ENCODE peak calls at places on chromosomes 6 and 20, in eight cellular contexts. X is CD4-positive, alpha-beta T cell; E is progenitor cell of endocrine pancreas; W is endothelial cell of umbilical vein; A is colonic mucosa; J is AG04450; P is GM13977; M is stomach. H is an unnamed sample.

GRCh38 chr6:113723182-113723581 is 134.0 kb upstream of the MARCKS start:
- DNase-seq in X (no peak), E (no peak), W (peak), A (no peak), J (no peak), P (no peak), M (no peak), H (no peak)

GRCh38 chr6:145028144-145028818 is 707.0 kb downstream of the EPM2A start:
- DNase-seq in X (no peak), E (no peak), W (peak), A (peak), J (no peak), P (peak), M (no peak), H (no peak)

GRCh38 chr6:30159988-30160387 is 1.0 kb downstream of the TRIM10 start:
- DNase-seq in X (no peak), E (no peak), W (no peak), A (no peak), J (no peak), P (no peak), M (no peak), H (no peak)

GRCh38 chr20:43749734-43750294 is 23.0 kb upstream of the GTSF1L start:
- DNase-seq in X (peak), E (peak), W (peak), A (peak), J (no peak), P (peak), M (peak), H (no peak)

GRCh38 chr6:108782231-108783041 is 65.8 kb upstream of the ARMC2 start:
- DNase-seq in X (peak), E (peak), W (peak), A (peak), J (peak), P (peak), M (peak), H (peak)

GRCh38 chr6:162898011-162898410 is 170.2 kb downstream of the PACRG start:
- DNase-seq in X (no peak), E (no peak), W (no peak), A (no peak), J (no peak), P (no peak), M (no peak), H (no peak)

GRCh38 chr6:107576852-107577251 is 86.9 kb downstream of the SOBP start:
- DNase-seq in X (no peak), E (no peak), W (peak), A (no peak), J (peak), P (no peak), M (no peak), H (no peak)

GRCh38 chr6:41685641-41686380 is 47.5 kb downstream of the MDFI start:
- DNase-seq in X (no peak), E (no peak), W (no peak), A (no peak), J (no peak), P (no peak), M (no peak), H (no peak)

GRCh38 chr6:81606965-81607381 is 145.5 kb downstream of the TENT5A start:
- DNase-seq in X (no peak), E (no peak), W (peak), A (no peak), J (peak), P (no peak), M (no peak), H (no peak)

GRCh38 chr20:22582386-22582959 is 1.9 kb downstream of the FOXA2 start:
- DNase-seq in X (no peak), E (no peak), W (no peak), A (no peak), J (no peak), P (no peak), M (peak), H (no peak)

GRCh38 chr6:17427062-17427461 is 33.7 kb downstream of the CAP2 start:
- DNase-seq in X (no peak), E (no peak), W (no peak), A (no peak), J (no peak), P (no peak), M (no peak), H (no peak)

GRCh38 chr6:47083586-47084047 is 41.5 kb upstream of the ADGRF1 start:
- DNase-seq in X (no peak), E (no peak), W (peak), A (peak), J (peak), P (no peak), M (peak), H (no peak)

GRCh38 chr6:151322570-151322969 is 68.8 kb downstream of the ZBTB2 start:
- DNase-seq in X (no peak), E (no peak), W (no peak), A (no peak), J (no peak), P (no peak), M (no peak), H (no peak)

GRCh38 chr6:11770546-11771466 is 7.8 kb downstream of the ADTRP start:
- DNase-seq in X (no peak), E (no peak), W (peak), A (peak), J (peak), P (no peak), M (peak), H (no peak)

GRCh38 chr6:3617192-3617631 is 134.3 kb downstream of the PXDC1 start:
- DNase-seq in X (no peak), E (no peak), W (no peak), A (no peak), J (no peak), P (no peak), M (no peak), H (no peak)

GRCh38 chr6:9502991-9503761 is 911.7 kb downstream of the TFAP2A start:
- DNase-seq in X (no peak), E (no peak), W (peak), A (no peak), J (peak), P (no peak), M (no peak), H (no peak)

GRCh38 chr6:33623895-33624381 is 2.8 kb downstream of the ITPR3 start:
- DNase-seq in X (no peak), E (no peak), W (no peak), A (peak), J (no peak), P (no peak), M (peak), H (no peak)

GRCh38 chr20:41047975-41048305 is 19.3 kb downstream of the TOP1 start:
- DNase-seq in X (no peak), E (no peak), W (no peak), A (no peak), J (no peak), P (peak), M (no peak), H (no peak)

GRCh38 chr20:57393321-57394086 is 2.3 kb downstream of the RBM38 start:
- DNase-seq in X (no peak), E (no peak), W (no peak), A (peak), J (no peak), P (no peak), M (no peak), H (no peak)

GRCh38 chr6:99802396-99803031 is 191.5 kb downstream of the MCHR2 start:
- DNase-seq in X (no peak), E (no peak), W (no peak), A (no peak), J (no peak), P (no peak), M (no peak), H (no peak)

GRCh38 chr20:51516855-51517254 is 25.7 kb downstream of the NFATC2 start:
- DNase-seq in X (no peak), E (no peak), W (no peak), A (no peak), J (no peak), P (no peak), M (no peak), H (no peak)

GRCh38 chr20:47309806-47310426 is 46.6 kb downstream of the ZMYND8 start:
- DNase-seq in X (no peak), E (no peak), W (no peak), A (no peak), J (no peak), P (no peak), M (peak), H (no peak)

GRCh38 chr6:42349753-42350573 is 101.8 kb downstream of the TRERF1 start:
- DNase-seq in X (no peak), E (no peak), W (no peak), A (no peak), J (no peak), P (no peak), M (no peak), H (no peak)

GRCh38 chr6:33417127-33417902 is 592 bp downstream of the CUTA start:
- DNase-seq in X (no peak), E (no peak), W (peak), A (no peak), J (peak), P (no peak), M (no peak), H (no peak)

GRCh38 chr20:61251529-61252393 is at the start of gene CDH4:
- DNase-seq in X (no peak), E (peak), W (no peak), A (no peak), J (no peak), P (no peak), M (no peak), H (no peak)

GRCh38 chr6:87684895-87685654 is 17.0 kb downstream of the AKIRIN2 start:
- DNase-seq in X (no peak), E (no peak), W (no peak), A (no peak), J (no peak), P (no peak), M (no peak), H (no peak)

GRCh38 chr6:120005292-120005976 is 655.9 kb upstream of the MAN1A1 start:
- DNase-seq in X (no peak), E (no peak), W (no peak), A (no peak), J (no peak), P (no peak), M (no peak), H (no peak)

GRCh38 chr20:46648903-46649649 is 2.2 kb downstream of the SLC13A3 start:
- DNase-seq in X (no peak), E (no peak), W (no peak), A (no peak), J (no peak), P (no peak), M (no peak), H (no peak)

GRCh38 chr6:142893088-142893487 is 51.9 kb downstream of the HIVEP2 start:
- DNase-seq in X (no peak), E (no peak), W (peak), A (no peak), J (no peak), P (no peak), M (no peak), H (no peak)

GRCh38 chr6:67757465-67758033 is 877.5 kb upstream of the ADGRB3 start:
- DNase-seq in X (no peak), E (no peak), W (no peak), A (no peak), J (no peak), P (no peak), M (no peak), H (no peak)

GRCh38 chr20:36862857-36863668 is 12.9 kb upstream of the TLDC2 start:
- DNase-seq in X (no peak), E (no peak), W (peak), A (no peak), J (no peak), P (peak), M (no peak), H (no peak)

GRCh38 chr20:49775229-49775693 is 37.4 kb upstream of the SLC9A8 start:
- DNase-seq in X (no peak), E (no peak), W (peak), A (peak), J (no peak), P (no peak), M (peak), H (no peak)

GRCh38 chr20:1325173-1326030 is 3.5 kb downstream of the SDCBP2 start:
- DNase-seq in X (peak), E (peak), W (peak), A (peak), J (peak), P (peak), M (peak), H (peak)
- TF ChIP-seq CTCF in X (peak), E (peak), W (no peak), A (no peak), J (no peak), P (no peak), M (no peak), H (no peak)

DNA sequence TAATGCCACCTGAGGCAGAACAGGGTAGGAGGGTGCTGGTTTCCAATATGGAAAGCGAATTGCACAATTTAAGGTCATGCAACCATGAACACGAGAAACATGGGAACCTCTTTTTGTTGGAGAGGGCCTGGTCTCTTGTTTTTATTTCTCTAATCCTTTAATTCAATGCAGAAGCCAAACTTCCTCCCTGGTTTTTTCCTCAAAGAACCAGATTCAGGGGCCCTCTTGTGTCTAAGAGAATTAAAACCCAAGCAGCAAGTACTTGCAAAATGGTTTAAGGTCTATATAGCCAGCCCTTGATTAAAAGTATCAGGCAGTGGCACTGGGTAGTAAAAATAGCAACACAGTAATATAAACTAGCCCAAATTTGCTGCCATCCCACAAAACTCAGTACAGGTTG is 19.5 kb downstream of the GSTA4 start:
- DNase-seq in X (no peak), E (no peak), W (no peak), A (no peak), J (no peak), P (no peak), M (no peak), H (no peak)
- TF ChIP-seq CTCF in X (no peak), E (no peak), W (no peak), A (no peak), J (peak), P (no peak), M (no peak), H (no peak)

DNA sequence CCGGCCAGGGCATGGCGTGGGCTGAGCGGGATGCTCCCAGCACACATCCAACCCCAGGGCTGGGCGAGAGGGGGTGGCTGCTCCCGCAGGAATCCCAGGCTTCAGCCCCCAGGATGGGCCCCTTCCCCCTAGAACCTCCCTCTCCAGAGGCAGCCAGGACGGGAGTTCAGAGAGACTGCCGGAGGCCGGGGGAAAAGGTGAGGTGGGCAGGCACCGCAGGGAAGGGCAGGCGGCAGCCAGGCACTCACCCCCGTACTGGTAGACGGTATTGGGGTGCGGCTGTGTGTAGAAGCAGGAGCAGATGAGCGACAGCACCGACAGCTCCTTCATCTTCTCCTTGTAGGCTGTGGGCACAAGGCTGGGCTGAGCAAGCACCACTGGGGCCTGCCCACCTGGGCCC is 9.3 kb downstream of the STMN3 start:
- DNase-seq in X (no peak), E (no peak), W (no peak), A (no peak), J (no peak), P (no peak), M (no peak), H (no peak)
- TF ChIP-seq CTCF in X (no peak), E (no peak), W (no peak), A (no peak), J (no peak), P (no peak), M (no peak), H (no peak)

GRCh38 chr6:110468696-110469095 is 7.7 kb downstream of the SLC22A16 start:
- DNase-seq in X (no peak), E (no peak), W (no peak), A (no peak), J (no peak), P (no peak), M (no peak), H (no peak)
- TF ChIP-seq CTCF in X (no peak), E (no peak), W (no peak), A (no peak), J (no peak), P (no peak), M (no peak), H (no peak)

DNA sequence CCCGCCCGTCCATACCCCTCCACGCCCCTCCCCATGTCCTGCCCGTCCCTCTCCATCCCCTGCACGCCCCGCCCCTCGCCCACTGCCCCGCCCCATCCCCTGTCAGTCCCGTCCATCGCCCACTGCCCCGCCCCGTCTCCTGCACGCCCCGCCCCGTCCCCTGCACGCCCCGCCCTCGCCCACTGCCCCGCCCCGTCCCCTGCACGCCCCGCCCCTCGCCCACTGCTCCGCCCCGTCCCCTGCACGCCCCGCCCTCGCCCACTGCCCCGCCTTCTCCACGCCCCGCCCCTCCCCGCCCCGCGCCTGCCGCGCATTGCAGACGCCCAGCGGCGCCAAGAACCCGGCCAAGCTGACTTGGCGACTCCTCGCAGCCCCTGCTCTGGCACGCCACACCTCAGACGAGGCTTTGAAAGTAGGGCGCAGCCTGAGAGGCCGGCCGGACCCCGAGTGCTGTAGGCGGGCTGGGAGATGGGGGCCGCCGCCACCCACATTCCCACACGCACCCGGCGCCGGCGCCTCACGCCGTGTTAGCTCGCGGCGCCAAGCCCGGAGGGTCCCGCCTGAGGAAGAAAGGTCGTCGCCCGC is at the start of gene RAD21L1:
- DNase-seq in X (peak), E (peak), W (peak), A (peak), J (peak), P (peak), M (peak), H (no peak)
- TF ChIP-seq CTCF in X (no peak), E (no peak), W (no peak), A (no peak), J (no peak), P (no peak), M (no peak), H (no peak)

DNA sequence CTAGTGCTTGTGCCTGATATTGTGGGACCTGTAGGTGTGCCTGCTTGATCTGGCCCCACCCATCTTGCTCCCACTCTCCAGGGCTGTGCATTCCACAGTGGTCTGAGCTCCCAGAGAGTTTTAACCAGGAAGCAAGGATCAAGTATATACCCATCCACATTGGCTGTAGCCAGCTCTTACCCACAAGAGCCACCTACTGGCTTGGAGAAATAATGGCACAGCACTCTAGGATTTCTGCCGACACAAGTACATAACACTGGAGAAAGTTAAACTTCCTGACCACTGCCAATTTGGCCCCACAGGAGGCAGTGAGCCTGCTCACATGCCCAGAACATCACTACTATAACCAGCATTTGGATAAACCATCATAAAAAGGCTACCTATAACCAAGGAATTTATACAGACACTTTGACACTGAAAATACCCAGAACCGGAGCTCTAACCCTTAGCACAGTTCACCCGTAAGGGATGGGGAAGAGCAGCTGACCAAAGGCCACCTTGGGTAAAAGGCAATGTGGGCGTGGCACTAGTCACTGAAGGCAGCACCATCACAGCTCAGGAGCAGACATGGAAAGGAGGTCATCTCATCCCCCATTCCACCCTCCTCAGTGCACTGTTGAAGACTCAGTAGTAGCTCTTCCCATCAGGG is 440.4 kb downstream of the BTBD3 start:
- DNase-seq in X (no peak), E (no peak), W (no peak), A (no peak), J (no peak), P (no peak), M (no peak), H (no peak)
- TF ChIP-seq CTCF in X (no peak), E (peak), W (no peak), A (peak), J (no peak), P (peak), M (no peak), H (no peak)

DNA sequence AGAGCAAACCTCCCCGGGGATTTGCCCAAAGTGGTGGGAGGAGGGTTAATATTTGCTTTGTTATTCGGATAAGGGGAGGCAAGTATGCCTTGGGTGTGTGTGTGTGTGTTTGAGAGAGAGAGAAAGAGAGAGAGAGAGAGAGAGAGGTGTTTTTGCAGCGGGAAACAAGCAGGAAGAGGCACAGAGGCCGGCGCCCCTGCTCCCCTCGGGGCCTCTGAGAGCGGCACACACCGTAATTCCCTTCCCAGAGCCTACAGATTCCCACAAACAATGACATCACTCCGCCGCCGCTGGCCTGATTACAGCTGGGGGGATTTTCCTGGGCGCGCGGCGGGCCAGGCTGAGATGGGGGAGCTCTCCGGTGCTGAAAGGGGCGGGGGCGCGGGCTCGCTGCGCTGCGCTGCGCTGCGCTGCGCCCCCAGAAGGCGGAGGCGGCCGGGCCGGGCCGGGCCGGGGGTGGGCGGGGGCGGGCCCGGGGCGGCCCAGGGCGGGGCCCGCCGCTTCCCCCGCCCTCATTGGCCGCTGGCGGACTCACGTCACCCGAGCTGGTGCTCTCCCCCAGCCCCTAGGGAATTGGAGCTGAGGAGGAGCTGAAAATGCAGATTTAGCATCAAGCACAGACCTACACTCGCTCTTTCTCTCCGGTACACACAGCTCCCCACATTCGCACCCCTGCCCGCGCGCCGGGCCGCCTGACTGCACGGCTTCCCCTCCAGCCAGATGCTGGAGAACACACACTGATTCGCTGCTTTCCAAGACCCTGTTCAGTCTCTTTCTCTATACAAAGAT is at the start of gene PCSK2:
- DNase-seq in X (no peak), E (peak), W (no peak), A (no peak), J (peak), P (no peak), M (peak), H (no peak)
- TF ChIP-seq CTCF in X (no peak), E (peak), W (no peak), A (no peak), J (no peak), P (no peak), M (no peak), H (no peak)

H was measured in GM12864.